ENCODE peak calls at places on chromosomes 11 and 22, in ten cellular contexts. M is fibroblast of mammary gland, N is uterus, S is astrocyte, C is AG09309, Q is spleen, L is cardiac fibroblast, J is esophagus squamous epithelium, O is foreskin fibroblast, P is BE2C. U is an unnamed sample.

GRCh38 chr11:102158151-102158734 is 48.0 kb downstream of the YAP1 start:
- DNase-seq in C (no peak), Q (no peak), O (no peak), J (no peak), S (no peak), M (no peak), L (no peak), N (no peak), P (no peak), U (no peak)

GRCh38 chr11:133945087-133945974 is 11.4 kb downstream of the IGSF9B start:
- DNase-seq in M (peak), N (peak), S (peak), Q (peak), P (peak), L (peak), C (no peak), J (no peak), O (peak), U (no peak)

GRCh38 chr11:115042002-115042401 is 363.7 kb downstream of the NXPE2 start:
- DNase-seq in N (no peak), C (no peak), P (peak), L (no peak), O (no peak), M (no peak), J (no peak), S (no peak), Q (no peak), U (no peak)

GRCh38 chr11:120645639-120646038 is 134.1 kb downstream of the GRIK4 start:
- DNase-seq in L (no peak), C (no peak), P (no peak), Q (peak), J (no peak), S (no peak), N (no peak), O (no peak), M (no peak), U (no peak)

GRCh38 chr11:31887180-31887579 is 76.1 kb upstream of the PAX6 start:
- DNase-seq in N (no peak), M (peak), J (no peak), C (no peak), L (no peak), Q (no peak), O (no peak), P (peak), S (no peak), U (no peak)

GRCh38 chr11:75834728-75835127 is 19.7 kb downstream of the UVRAG start:
- DNase-seq in M (no peak), C (no peak), L (no peak), O (no peak), P (no peak), N (no peak), Q (no peak), S (no peak), J (no peak), U (no peak)

GRCh38 chr11:95419915-95420314 is 188.9 kb upstream of the SESN3 start:
- DNase-seq in P (no peak), L (peak), Q (no peak), M (peak), N (no peak), J (no peak), O (peak), S (peak), C (peak), U (no peak)

GRCh38 chr11:40129276-40129675 is 1330.2 kb downstream of the LRRC4C start:
- DNase-seq in M (no peak), Q (no peak), L (no peak), J (no peak), C (no peak), O (no peak), S (no peak), N (no peak), P (no peak), U (no peak)

GRCh38 chr11:14676068-14676467 is 32.5 kb downstream of the PDE3B start:
- DNase-seq in N (no peak), C (no peak), L (no peak), M (no peak), O (no peak), Q (no peak), J (no peak), S (no peak), P (no peak), U (no peak)

GRCh38 chr11:75439495-75440120 is 6.6 kb upstream of the KLHL35 start:
- DNase-seq in L (no peak), P (no peak), S (no peak), C (no peak), N (no peak), O (no peak), J (no peak), Q (no peak), M (no peak), U (no peak)

GRCh38 chr11:94417386-94417987 is 16.3 kb upstream of the GPR83 start:
- DNase-seq in Q (no peak), O (peak), L (peak), M (peak), P (no peak), S (peak), N (no peak), J (no peak), C (peak), U (no peak)

GRCh38 chr11:8593455-8593854 is 573 bp downstream of the STK33 start:
- DNase-seq in L (no peak), S (no peak), J (no peak), P (no peak), M (no peak), Q (no peak), C (no peak), N (no peak), O (no peak), U (no peak)

GRCh38 chr11:2804189-2804588 is 81.4 kb downstream of the CDKN1C start:
- DNase-seq in Q (peak), S (no peak), L (no peak), M (no peak), P (no peak), C (no peak), O (no peak), N (peak), J (no peak), U (no peak)

GRCh38 chr22:22395230-22395629 is 113.3 kb downstream of the ZNF280B start:
- DNase-seq in N (no peak), M (no peak), C (no peak), L (no peak), Q (no peak), S (no peak), P (no peak), J (no peak), O (no peak), U (no peak)

GRCh38 chr22:17366830-17367229 is 2.4 kb upstream of the CECR2 start:
- DNase-seq in L (peak), S (no peak), P (peak), N (peak), C (no peak), O (no peak), J (no peak), Q (peak), M (no peak), U (no peak)

GRCh38 chr22:37496651-37497599 is 10.7 kb upstream of the MFNG start:
- DNase-seq in L (peak), N (no peak), J (no peak), P (no peak), Q (no peak), C (peak), M (peak), S (peak), O (peak), U (no peak)

GRCh38 chr11:44659641-44660040 is 67.1 kb upstream of the TSPAN18 start:
- DNase-seq in L (no peak), C (no peak), O (no peak), S (no peak), P (no peak), Q (no peak), M (no peak), J (no peak), N (peak), U (peak)

GRCh38 chr11:1870721-1871466 is 18.0 kb downstream of the LSP1 start:
- DNase-seq in Q (peak), P (no peak), O (peak), M (no peak), S (no peak), N (no peak), C (no peak), J (no peak), L (no peak), U (no peak)

GRCh38 chr11:123197711-123198110 is 2.7 kb upstream of the CLMP start:
- DNase-seq in S (peak), N (no peak), J (no peak), L (peak), P (no peak), O (peak), M (peak), C (peak), Q (no peak), U (no peak)

GRCh38 chr22:28021116-28021997 is 102.3 kb upstream of the PITPNB start:
- DNase-seq in N (peak), P (no peak), S (no peak), C (no peak), Q (peak), L (no peak), J (no peak), O (no peak), M (no peak), U (no peak)

DNA sequence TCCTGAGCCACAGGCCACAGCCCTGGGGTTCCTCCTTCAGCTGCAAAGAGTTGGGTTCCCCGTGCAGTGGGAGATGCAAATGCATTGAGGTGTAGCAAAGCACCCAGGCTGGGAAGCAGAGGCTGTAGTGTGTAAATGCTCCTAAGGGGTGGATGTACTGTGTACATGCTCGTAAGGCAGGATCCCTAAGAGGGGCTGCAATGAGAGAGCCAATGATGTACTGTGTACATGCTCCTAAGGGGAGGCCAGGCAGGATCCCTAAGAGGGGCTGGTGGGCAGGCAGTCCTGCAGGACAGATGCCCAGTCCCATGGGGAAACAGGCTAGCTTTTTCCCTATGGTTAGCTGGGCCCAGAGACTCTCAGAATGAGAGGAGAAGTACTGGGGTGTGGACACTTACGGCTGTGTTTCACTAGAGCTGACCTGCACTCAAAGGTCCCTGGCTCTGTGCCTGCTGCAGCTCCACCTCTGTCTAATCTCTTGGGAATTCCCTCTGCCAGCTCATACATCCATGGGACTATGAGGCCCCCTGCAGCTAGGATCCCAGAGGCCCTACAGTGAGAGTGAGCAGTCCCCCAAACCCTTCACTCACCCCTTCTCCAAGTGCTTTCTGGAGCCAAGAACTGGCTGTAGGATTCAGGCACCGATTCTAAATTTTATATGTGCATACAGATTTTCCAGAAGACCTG is 261.9 kb upstream of the LUZP2 start:
- DNase-seq in J (no peak), O (peak), N (no peak), C (no peak), M (peak), Q (no peak), L (peak), S (peak), P (peak), U (no peak)
- TF ChIP-seq CTCF in J (no peak), O (peak), N (no peak), C (no peak), M (no peak), Q (no peak), L (no peak), S (no peak), P (peak), U (no peak)

GRCh38 chr11:69878927-69879733 is 59.9 kb upstream of the FGF3 start:
- DNase-seq in N (no peak), J (no peak), C (no peak), O (no peak), S (no peak), L (no peak), P (no peak), M (no peak), Q (peak), U (no peak)
- H3K4me3 ChIP-seq in N (no peak), J (no peak), C (no peak), O (no peak), S (no peak), L (no peak), P (no peak), M (no peak), Q (no peak), U (no peak)

GRCh38 chr11:83521647-83522596 is 235.8 kb upstream of the CCDC90B start:
- DNase-seq in S (no peak), J (no peak), N (no peak), P (peak), C (peak), M (peak), O (peak), Q (no peak), L (peak), U (no peak)
- TF ChIP-seq CTCF in S (peak), J (no peak), N (no peak), P (peak), C (peak), M (peak), O (peak), Q (no peak), L (no peak), U (no peak)

DNA sequence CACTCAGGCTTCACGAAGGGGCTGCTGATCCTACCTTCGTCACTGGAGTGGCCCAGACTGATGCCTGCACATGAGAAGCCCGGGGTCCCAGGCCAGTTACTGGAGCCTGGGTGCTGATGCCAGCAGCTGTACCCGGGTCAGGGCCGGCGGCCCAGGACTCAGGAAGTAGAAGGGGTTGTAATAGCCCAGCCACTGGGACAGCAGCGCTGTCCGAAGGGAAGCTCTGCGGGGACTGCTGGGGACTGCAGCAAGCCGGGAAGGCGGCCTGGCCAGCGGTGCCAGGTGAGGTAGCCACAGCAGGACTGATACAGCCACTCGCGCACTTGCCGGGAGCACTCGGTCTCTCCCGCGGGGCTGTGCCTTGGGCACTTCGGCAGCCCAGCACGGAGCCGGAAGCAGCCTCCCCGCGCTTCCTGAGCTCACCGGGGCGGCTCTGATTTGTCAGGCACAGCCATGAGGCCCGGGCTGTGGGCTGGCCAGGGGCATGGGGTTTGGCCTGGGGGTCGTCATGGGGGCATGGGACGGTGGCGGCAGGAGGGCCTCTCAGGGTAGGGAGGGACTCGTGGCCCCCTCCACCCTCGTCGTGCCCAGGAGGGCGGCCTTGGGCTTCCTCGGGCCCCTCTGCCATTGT is 13.9 kb upstream of the OR8K1 start:
- DNase-seq in S (no peak), P (no peak), L (no peak), Q (no peak), N (no peak), M (no peak), O (no peak), J (no peak), C (no peak), U (no peak)
- H3K4me3 ChIP-seq in S (no peak), P (no peak), L (no peak), Q (no peak), N (no peak), M (no peak), O (no peak), J (no peak), C (no peak), U (no peak)

GRCh38 chr11:125942276-125942611 is 3.6 kb upstream of the VSIG10L2 start:
- DNase-seq in J (no peak), P (no peak), N (no peak), C (no peak), O (no peak), L (no peak), M (no peak), S (no peak), Q (no peak), U (no peak)
- TF ChIP-seq CTCF in J (no peak), P (no peak), N (no peak), C (no peak), O (no peak), L (no peak), M (no peak), S (no peak), Q (no peak), U (no peak)

GRCh38 chr11:73647459-73648100 is 1.2 kb downstream of the PLEKHB1 start:
- DNase-seq in M (peak), P (peak), J (peak), O (peak), N (peak), L (peak), C (no peak), Q (peak), S (peak), U (peak)
- H3K4me3 ChIP-seq in M (peak), P (peak), J (peak), O (peak), N (peak), L (peak), C (no peak), Q (peak), S (no peak), U (peak)